ENCODE peak calls at places on chromosomes 12 and 14, in four cellular contexts. T is esophagus squamous epithelium, Z is testis, L is psoas muscle. J is an unnamed sample.

GRCh38 chr12:54603872-54604271 is 15.4 kb upstream of the PPP1R1A start:
- DNase-seq in Z (no peak), T (no peak), L (no peak), J (no peak)

GRCh38 chr12:50985322-50985721 is 33.0 kb downstream of the HIGD1C start:
- DNase-seq in T (no peak), L (no peak), Z (peak; percentile 30), J (peak; percentile 74)

GRCh38 chr12:2624543-2625266 is 170.1 kb upstream of the FKBP4 start:
- DNase-seq in T (no peak), L (peak; percentile 13), Z (no peak), J (peak; percentile 69)

GRCh38 chr12:68470664-68471328 is 138.6 kb upstream of the MDM1 start:
- DNase-seq in L (no peak), Z (no peak), T (no peak), J (no peak)

GRCh38 chr12:99746538-99746937 is 99.0 kb downstream of the GARIN6 start:
- DNase-seq in L (no peak), Z (no peak), T (no peak), J (no peak)

GRCh38 chr14:93036652-93037341 is 78.9 kb downstream of the ITPK1 start:
- DNase-seq in Z (peak; percentile 72), L (no peak), T (no peak), J (no peak)

GRCh38 chr12:75862692-75863471 is 168.7 kb downstream of the PHLDA1 start:
- DNase-seq in L (no peak), T (no peak), Z (no peak), J (peak; percentile 10)

GRCh38 chr12:57454566-57455373 is at the start of gene INHBE:
- DNase-seq in L (peak; percentile 80), Z (no peak), T (no peak), J (peak; percentile 83)

GRCh38 chr12:87121908-87122307 is 865.7 kb upstream of the MGAT4C start:
- DNase-seq in T (no peak), Z (no peak), L (no peak), J (no peak)

GRCh38 chr12:45290218-45290609 is 74.3 kb downstream of the ANO6 start:
- DNase-seq in Z (no peak), L (no peak), T (no peak), J (no peak)

GRCh38 chr14:31877333-31877798 is 199.7 kb upstream of the ARHGAP5 start:
- DNase-seq in L (no peak), Z (no peak), T (no peak), J (no peak)

GRCh38 chr14:89221109-89221508 is 195.9 kb downstream of the FOXN3 start:
- DNase-seq in T (no peak), Z (no peak), L (no peak), J (no peak)

GRCh38 chr12:91852646-91853045 is 293.0 kb downstream of the BTG1 start:
- DNase-seq in Z (no peak), T (no peak), L (no peak), J (no peak)

GRCh38 chr12:27434673-27435565 is 11.6 kb upstream of the SMCO2 start:
- DNase-seq in T (no peak), Z (peak; percentile 43), L (no peak), J (peak; percentile 19)

GRCh38 chr12:107541001-107541400 is 144.6 kb upstream of the PWP1 start:
- DNase-seq in L (no peak), T (no peak), Z (no peak), J (no peak)

GRCh38 chr14:71113376-71113775 is 206.1 kb downstream of the PCNX1 start:
- DNase-seq in T (no peak), Z (no peak), L (no peak), J (no peak)

GRCh38 chr12:120290541-120291312 is 976 bp downstream of the RNU4-2 start:
- DNase-seq in T (no peak), L (peak; percentile 51), Z (peak; percentile 50), J (peak; percentile 25)

GRCh38 chr12:125136702-125137101 is 71.5 kb downstream of the AACS start:
- DNase-seq in Z (no peak), T (no peak), L (no peak), J (no peak)

GRCh38 chr12:65818454-65819382 is 5.6 kb upstream of the HMGA2 start:
- DNase-seq in Z (no peak), L (no peak), T (no peak), J (no peak)

GRCh38 chr12:108854453-108855283 is 2.7 kb downstream of the SSH1 start:
- DNase-seq in Z (peak; percentile 42), L (peak; percentile 79), T (no peak), J (peak; percentile 43)